ENCODE peak calls at places on chromosomes 12 and 14, in four cellular contexts. One of them, this sample, is unnamed.

GRCh38 chr14:91127411-91127810 is 13.5 kb downstream of the DGLUCY start:
- DNase-seq in neural progenitor cell: no peak
- DNase-seq in psoas muscle: peak; percentile 91
- DNase-seq in Peyer's patch: peak; percentile 86
- DNase-seq in this sample: no peak

GRCh38 chr12:115916910-115917668 is 360.4 kb downstream of the MED13L start:
- DNase-seq in Peyer's patch: peak; percentile 87
- DNase-seq in psoas muscle: peak; percentile 75
- DNase-seq in neural progenitor cell: peak; percentile 77
- DNase-seq in this sample: no peak

GRCh38 chr12:104721944-104722343 is 236.1 kb downstream of the SLC41A2 start:
- DNase-seq in psoas muscle: no peak
- DNase-seq in Peyer's patch: no peak
- DNase-seq in neural progenitor cell: peak; percentile 55
- DNase-seq in this sample: no peak

GRCh38 chr14:68232643-68233055 is 413.1 kb downstream of the RAD51B start:
- DNase-seq in neural progenitor cell: no peak
- DNase-seq in psoas muscle: no peak
- DNase-seq in Peyer's patch: no peak
- DNase-seq in this sample: peak; percentile 97

GRCh38 chr12:79925492-79925891 is 9.4 kb downstream of the PPP1R12A start:
- DNase-seq in neural progenitor cell: no peak
- DNase-seq in Peyer's patch: no peak
- DNase-seq in psoas muscle: no peak
- DNase-seq in this sample: no peak

GRCh38 chr12:83996671-83997070 is 915.9 kb downstream of the SLC6A15 start:
- DNase-seq in Peyer's patch: no peak
- DNase-seq in neural progenitor cell: no peak
- DNase-seq in psoas muscle: no peak
- DNase-seq in this sample: no peak

GRCh38 chr14:50471838-50472465 is 60.4 kb downstream of the MAP4K5 start:
- DNase-seq in psoas muscle: no peak
- DNase-seq in neural progenitor cell: no peak
- DNase-seq in Peyer's patch: no peak
- DNase-seq in this sample: no peak

GRCh38 chr12:52686756-52687487 is 6.7 kb upstream of the KRT1 start:
- DNase-seq in psoas muscle: no peak
- DNase-seq in neural progenitor cell: no peak
- DNase-seq in Peyer's patch: no peak
- DNase-seq in this sample: no peak

GRCh38 chr14:75720828-75721227 is 59.8 kb downstream of the TTLL5 start:
- DNase-seq in neural progenitor cell: no peak
- DNase-seq in Peyer's patch: no peak
- DNase-seq in psoas muscle: peak; percentile 50
- DNase-seq in this sample: no peak

GRCh38 chr12:45988259-45988658 is 2.1 kb downstream of the SCAF11 start:
- DNase-seq in Peyer's patch: no peak
- DNase-seq in psoas muscle: no peak
- DNase-seq in neural progenitor cell: no peak
- DNase-seq in this sample: no peak

GRCh38 chr14:73392329-73393257 is 65.8 kb downstream of the NUMB start:
- DNase-seq in psoas muscle: no peak
- DNase-seq in neural progenitor cell: no peak
- DNase-seq in Peyer's patch: no peak
- DNase-seq in this sample: no peak

GRCh38 chr14:79280400-79280670 is 931.0 kb downstream of the DIO2 start:
- DNase-seq in neural progenitor cell: no peak
- DNase-seq in Peyer's patch: no peak
- DNase-seq in psoas muscle: no peak
- DNase-seq in this sample: no peak

GRCh38 chr14:31564194-31564593 is 3.0 kb downstream of the NUBPL start:
- DNase-seq in Peyer's patch: no peak
- DNase-seq in neural progenitor cell: no peak
- DNase-seq in psoas muscle: no peak
- DNase-seq in this sample: no peak

GRCh38 chr14:85358136-85358785 is 171.7 kb upstream of the FLRT2 start:
- DNase-seq in psoas muscle: no peak
- DNase-seq in Peyer's patch: no peak
- DNase-seq in neural progenitor cell: peak; percentile 39
- DNase-seq in this sample: no peak

GRCh38 chr14:101467181-101467926 is 93.9 kb upstream of the DIO3 start:
- DNase-seq in Peyer's patch: peak; percentile 27
- DNase-seq in neural progenitor cell: no peak
- DNase-seq in psoas muscle: no peak
- DNase-seq in this sample: no peak

GRCh38 chr12:112792306-112792705 is 758 bp downstream of the RPH3A start:
- DNase-seq in neural progenitor cell: no peak
- DNase-seq in Peyer's patch: no peak
- DNase-seq in psoas muscle: no peak
- DNase-seq in this sample: no peak

GRCh38 chr12:5166976-5167375 is 123.3 kb downstream of the KCNA5 start:
- DNase-seq in neural progenitor cell: no peak
- DNase-seq in Peyer's patch: no peak
- DNase-seq in psoas muscle: no peak
- DNase-seq in this sample: peak; percentile 87

GRCh38 chr12:94134226-94134795 is 14.1 kb upstream of the PLXNC1 start:
- DNase-seq in neural progenitor cell: peak; percentile 59
- DNase-seq in psoas muscle: no peak
- DNase-seq in Peyer's patch: no peak
- DNase-seq in this sample: peak; percentile 3

GRCh38 chr12:44874981-44875416 is 1.1 kb downstream of the NELL2 start:
- DNase-seq in psoas muscle: no peak
- DNase-seq in Peyer's patch: peak; percentile 46
- DNase-seq in neural progenitor cell: peak; percentile 63
- DNase-seq in this sample: no peak

GRCh38 chr12:95738024-95738611 is 52.4 kb downstream of the NTN4 start:
- DNase-seq in psoas muscle: no peak
- DNase-seq in neural progenitor cell: no peak
- DNase-seq in Peyer's patch: peak; percentile 46
- DNase-seq in this sample: no peak

GRCh38 chr12:16246264-16246663 is 31.2 kb downstream of the SLC15A5 start:
- DNase-seq in psoas muscle: no peak
- DNase-seq in neural progenitor cell: no peak
- DNase-seq in Peyer's patch: no peak
- DNase-seq in this sample: no peak

GRCh38 chr14:93148979-93149378 is 33.3 kb upstream of the ITPK1 start:
- DNase-seq in neural progenitor cell: no peak
- DNase-seq in psoas muscle: peak; percentile 8
- DNase-seq in Peyer's patch: no peak
- DNase-seq in this sample: no peak

GRCh38 chr14:104876251-104876699 is 11.2 kb downstream of the CEP170B start:
- DNase-seq in Peyer's patch: peak; percentile 68
- DNase-seq in psoas muscle: peak; percentile 61
- DNase-seq in neural progenitor cell: peak; percentile 40
- DNase-seq in this sample: no peak

GRCh38 chr14:96091941-96092411 is 52.8 kb downstream of the C14orf132 start:
- DNase-seq in Peyer's patch: no peak
- DNase-seq in psoas muscle: no peak
- DNase-seq in neural progenitor cell: no peak
- DNase-seq in this sample: no peak

GRCh38 chr12:31629756-31630732 is 29.4 kb upstream of the ETFBKMT start:
- DNase-seq in psoas muscle: peak; percentile 57
- DNase-seq in neural progenitor cell: no peak
- DNase-seq in Peyer's patch: no peak
- DNase-seq in this sample: peak; percentile 59

GRCh38 chr12:132044661-132045412 is 95.1 kb downstream of the EP400 start:
- DNase-seq in Peyer's patch: no peak
- DNase-seq in neural progenitor cell: no peak
- DNase-seq in psoas muscle: no peak
- DNase-seq in this sample: no peak

GRCh38 chr12:13252024-13252423 is 55.5 kb downstream of the EMP1 start:
- DNase-seq in Peyer's patch: no peak
- DNase-seq in psoas muscle: no peak
- DNase-seq in neural progenitor cell: no peak
- DNase-seq in this sample: no peak

GRCh38 chr14:64992328-64992885 is 5.7 kb downstream of the FNTB start:
- DNase-seq in neural progenitor cell: no peak
- DNase-seq in psoas muscle: no peak
- DNase-seq in Peyer's patch: no peak
- DNase-seq in this sample: no peak

GRCh38 chr14:64993263-64993662 is 6.6 kb downstream of the FNTB start:
- DNase-seq in psoas muscle: no peak
- DNase-seq in neural progenitor cell: no peak
- DNase-seq in Peyer's patch: no peak
- DNase-seq in this sample: no peak

GRCh38 chr14:64997108-64997794 is 10.6 kb downstream of the FNTB start:
- DNase-seq in Peyer's patch: no peak
- DNase-seq in neural progenitor cell: peak; percentile 16
- DNase-seq in psoas muscle: no peak
- DNase-seq in this sample: no peak

GRCh38 chr14:64994540-64994939 is 7.8 kb downstream of the FNTB start:
- DNase-seq in neural progenitor cell: no peak
- DNase-seq in Peyer's patch: no peak
- DNase-seq in psoas muscle: no peak
- DNase-seq in this sample: no peak

DNA sequence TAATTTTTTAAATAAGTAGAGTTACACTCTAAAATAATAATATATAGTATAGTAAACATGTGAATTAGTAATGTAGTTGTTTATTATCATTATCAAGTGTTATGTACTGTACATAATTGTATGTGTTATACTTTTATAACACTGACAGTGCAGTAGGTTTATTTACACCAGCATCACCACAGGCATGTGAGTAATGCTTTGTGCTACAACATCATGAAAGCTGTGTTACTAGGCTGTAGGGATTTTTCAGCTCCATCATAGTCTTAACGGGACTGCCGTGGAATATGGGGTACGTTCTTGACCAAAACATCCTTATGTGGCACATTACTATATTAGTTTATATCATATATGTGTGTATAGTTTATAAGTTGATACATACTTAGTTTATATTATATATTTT is 8.6 kb downstream of the FNTB start:
- DNase-seq in psoas muscle: no peak
- DNase-seq in neural progenitor cell: no peak
- DNase-seq in Peyer's patch: no peak
- DNase-seq in this sample: no peak
- H3K4me3 ChIP-seq in psoas muscle: no peak overlapping the region
- H3K4me3 ChIP-seq in neural progenitor cell: no peak overlapping the region
- H3K4me3 ChIP-seq in Peyer's patch: no peak overlapping the region
- H3K4me3 ChIP-seq in this sample: no peak overlapping the region

DNA sequence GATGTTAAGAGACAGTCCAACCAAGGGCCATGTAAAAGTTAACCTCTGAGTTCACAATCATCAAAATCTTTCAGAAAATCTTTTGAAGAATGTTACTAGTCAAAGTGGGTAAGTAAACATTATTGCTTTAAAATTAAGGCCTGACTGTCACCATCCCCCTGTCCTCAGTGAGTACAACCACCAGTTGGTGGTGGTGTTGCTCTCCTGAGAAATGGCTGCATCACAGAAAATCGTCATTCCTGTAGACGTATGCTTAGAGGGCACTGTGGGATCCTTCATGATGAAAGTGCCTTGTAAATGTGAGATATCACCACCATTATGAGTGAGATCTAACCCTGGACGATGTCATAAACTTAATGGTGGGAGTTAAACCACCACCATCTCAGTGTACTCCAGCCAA is 451.2 kb downstream of the RPS29 start:
- DNase-seq in Peyer's patch: no peak
- DNase-seq in neural progenitor cell: peak; percentile 29
- DNase-seq in psoas muscle: no peak
- DNase-seq in this sample: no peak
- TF ChIP-seq CTCF in Peyer's patch: no peak
- TF ChIP-seq CTCF in neural progenitor cell: peak; percentile 40
- TF ChIP-seq CTCF in psoas muscle: no peak
- TF ChIP-seq CTCF in this sample: no peak

DNA sequence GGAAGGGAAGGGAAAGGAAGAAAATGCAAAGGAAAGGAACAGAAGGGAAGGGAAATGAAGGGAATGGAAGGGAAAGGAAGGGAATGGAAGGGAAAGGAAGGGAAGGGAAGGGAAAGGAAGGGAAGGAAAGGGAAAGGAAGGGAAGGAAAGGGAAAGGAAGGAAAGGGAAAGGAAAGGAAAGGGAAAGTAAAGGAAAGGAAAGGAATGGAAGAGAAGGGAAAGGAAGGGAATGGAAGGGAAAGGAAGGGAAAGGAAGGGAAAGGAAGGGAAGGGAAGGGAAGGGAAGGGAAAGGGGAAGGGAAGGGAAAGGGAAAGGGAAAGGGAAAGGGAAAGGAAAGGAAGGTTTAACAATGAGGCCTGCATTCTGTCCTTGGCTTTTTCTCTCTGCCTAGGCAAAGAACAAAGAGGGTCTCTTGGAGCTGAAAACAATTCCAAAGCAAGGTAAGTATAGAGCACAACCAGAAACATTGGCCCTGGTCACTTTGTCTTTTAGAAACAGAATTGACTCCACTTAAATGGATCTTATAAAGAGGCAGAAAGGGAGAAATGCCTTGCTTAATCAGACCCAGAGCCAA is 525.9 kb upstream of the TMPO start:
- DNase-seq in Peyer's patch: no peak
- DNase-seq in psoas muscle: no peak
- DNase-seq in neural progenitor cell: no peak
- DNase-seq in this sample: no peak
- H3K4me3 ChIP-seq in Peyer's patch: no peak overlapping the region
- H3K4me3 ChIP-seq in psoas muscle: no peak overlapping the region
- H3K4me3 ChIP-seq in neural progenitor cell: no peak overlapping the region
- H3K4me3 ChIP-seq in this sample: no peak overlapping the region

GRCh38 chr12:127455347-127456265 is 811.4 kb upstream of the TMEM132C start:
- DNase-seq in Peyer's patch: no peak
- DNase-seq in neural progenitor cell: peak; percentile 62
- DNase-seq in psoas muscle: no peak
- DNase-seq in this sample: no peak

GRCh38 chr12:127445583-127445982 is 821.4 kb upstream of the TMEM132C start:
- DNase-seq in Peyer's patch: no peak
- DNase-seq in neural progenitor cell: no peak
- DNase-seq in psoas muscle: no peak
- DNase-seq in this sample: no peak

GRCh38 chr12:127450822-127451221 is 816.1 kb upstream of the TMEM132C start:
- DNase-seq in Peyer's patch: no peak
- DNase-seq in psoas muscle: no peak
- DNase-seq in neural progenitor cell: no peak
- DNase-seq in this sample: no peak
- TF ChIP-seq CTCF in Peyer's patch: no peak
- TF ChIP-seq CTCF in psoas muscle: no peak
- TF ChIP-seq CTCF in neural progenitor cell: no peak
- TF ChIP-seq CTCF in this sample: no peak

GRCh38 chr14:71229875-71230274 is 322.6 kb downstream of the PCNX1 start:
- DNase-seq in Peyer's patch: no peak
- DNase-seq in neural progenitor cell: no peak
- DNase-seq in psoas muscle: no peak
- DNase-seq in this sample: no peak
- H3K4me3 ChIP-seq in Peyer's patch: no peak overlapping the region
- H3K4me3 ChIP-seq in neural progenitor cell: no peak overlapping the region
- H3K4me3 ChIP-seq in psoas muscle: no peak overlapping the region
- H3K4me3 ChIP-seq in this sample: no peak overlapping the region

DNA sequence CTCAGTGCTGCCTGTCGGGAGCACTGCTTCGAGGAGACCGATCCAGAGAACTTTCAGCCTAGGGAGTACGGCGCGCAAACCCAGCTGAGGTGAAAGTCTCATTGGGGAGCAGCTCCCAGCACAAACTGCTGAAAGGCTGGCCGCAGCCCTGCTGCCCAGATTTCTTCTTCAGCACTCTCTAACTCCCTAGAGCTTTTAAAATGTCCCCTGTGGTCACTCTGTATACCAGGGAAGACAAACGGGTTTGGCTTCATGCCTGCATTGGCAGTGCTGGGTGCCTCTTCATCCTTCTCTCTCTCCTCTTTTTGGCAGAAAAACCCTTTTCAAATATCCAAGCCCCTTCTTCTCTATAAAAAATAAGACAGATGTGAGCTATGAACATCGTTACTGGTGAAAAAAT is 34.9 kb downstream of the BBS10 start:
- DNase-seq in Peyer's patch: no peak
- DNase-seq in psoas muscle: no peak
- DNase-seq in neural progenitor cell: no peak
- DNase-seq in this sample: no peak
- TF ChIP-seq CTCF in Peyer's patch: no peak
- TF ChIP-seq CTCF in psoas muscle: no peak
- TF ChIP-seq CTCF in neural progenitor cell: no peak
- TF ChIP-seq CTCF in this sample: no peak

GRCh38 chr12:3097186-3097804 is 20.1 kb downstream of the TSPAN9 start:
- DNase-seq in Peyer's patch: peak; percentile 76
- DNase-seq in neural progenitor cell: no peak
- DNase-seq in psoas muscle: peak; percentile 68
- DNase-seq in this sample: no peak
- H3K4me3 ChIP-seq in Peyer's patch: no peak overlapping the region
- H3K4me3 ChIP-seq in neural progenitor cell: no peak overlapping the region
- H3K4me3 ChIP-seq in psoas muscle: no peak overlapping the region
- H3K4me3 ChIP-seq in this sample: no peak overlapping the region